ENCODE peak calls at places on chromosome 11, in nine cellular contexts. L, Y, D, M, Z, G, A, T and S are unnamed samples.

GRCh38 chr11:3051435-3052108 is 5.7 kb downstream of the CARS1 start:
- DNase-seq in T (no peak), G (no peak), M (no peak), A (no peak), Z (no peak), D (no peak), Y (no peak), L (no peak), S (no peak)

GRCh38 chr11:2883717-2884423 is 1.7 kb downstream of the CDKN1C start:
- DNase-seq in D (no peak), Y (no peak), M (peak), A (no peak), T (peak), Z (no peak), G (no peak), L (no peak), S (no peak)

GRCh38 chr11:95330332-95330731 is 99.3 kb upstream of the SESN3 start:
- DNase-seq in Y (no peak), T (no peak), L (no peak), Z (no peak), A (no peak), G (no peak), M (no peak), D (no peak), S (no peak)

GRCh38 chr11:5369793-5370192 is 13.8 kb upstream of the OR51M1 start:
- DNase-seq in D (no peak), A (no peak), G (no peak), L (peak), Z (peak), T (peak), M (no peak), Y (peak), S (no peak)

GRCh38 chr11:88508808-88509581 is 171.5 kb upstream of the CTSC start:
- DNase-seq in T (peak), L (no peak), Y (no peak), A (peak), Z (no peak), D (no peak), G (no peak), M (no peak), S (no peak)

GRCh38 chr11:75898871-75899270 is 83.9 kb downstream of the UVRAG start:
- DNase-seq in Z (no peak), D (no peak), M (no peak), L (no peak), A (no peak), Y (no peak), T (no peak), G (no peak), S (no peak)

GRCh38 chr11:70192666-70193410 is 10.3 kb upstream of the FADD start:
- DNase-seq in L (no peak), Z (no peak), Y (no peak), A (no peak), T (no peak), D (no peak), M (peak), G (no peak), S (no peak)

GRCh38 chr11:94735907-94736306 is 32.2 kb upstream of the AMOTL1 start:
- DNase-seq in T (no peak), D (no peak), A (no peak), G (no peak), M (no peak), Z (no peak), Y (no peak), L (no peak), S (no peak)

GRCh38 chr11:111349191-111349695 is 29.8 kb downstream of the POU2AF1 start:
- DNase-seq in M (no peak), T (no peak), Y (no peak), Z (no peak), G (no peak), A (no peak), L (no peak), D (no peak), S (no peak)

DNA sequence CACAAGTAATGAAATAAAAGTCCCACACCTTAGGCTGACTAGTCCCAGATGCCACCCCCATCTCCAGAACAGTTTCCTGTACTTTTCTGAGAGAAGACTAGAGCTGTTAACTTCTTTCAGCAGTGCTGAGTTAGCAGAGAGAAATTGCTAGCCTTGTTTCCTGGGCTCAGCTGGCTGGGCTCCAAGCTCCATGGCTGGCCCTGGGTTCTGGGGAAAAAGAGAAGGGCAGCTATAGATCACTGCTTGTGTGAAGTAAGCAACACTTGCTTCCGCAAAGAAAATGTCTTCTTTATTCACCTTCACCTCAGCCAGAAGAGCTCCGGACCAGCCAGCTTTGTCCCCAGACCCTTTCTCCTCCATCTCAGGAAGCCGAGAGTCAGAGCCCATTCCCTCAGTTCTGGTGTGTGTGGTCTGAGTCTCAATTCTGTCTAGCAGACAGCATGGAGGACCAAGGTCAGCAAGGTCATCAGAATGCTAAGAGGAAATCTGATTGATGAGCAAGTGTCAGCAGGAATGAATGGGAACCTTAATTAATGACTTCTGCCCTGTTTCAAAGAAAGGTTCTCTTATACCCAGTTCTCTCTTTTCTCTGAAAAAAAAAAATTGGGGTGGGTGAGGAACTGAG is 63.4 kb upstream of the FAM181B start:
- DNase-seq in L (no peak), T (no peak), Y (no peak), A (no peak), Z (no peak), M (peak), D (no peak), G (no peak), S (no peak)
- H3K27ac ChIP-seq in L (no peak), T (no peak), Y (no peak), A (no peak), Z (peak), M (no peak), D (no peak), G (no peak), S (no peak)

DNA sequence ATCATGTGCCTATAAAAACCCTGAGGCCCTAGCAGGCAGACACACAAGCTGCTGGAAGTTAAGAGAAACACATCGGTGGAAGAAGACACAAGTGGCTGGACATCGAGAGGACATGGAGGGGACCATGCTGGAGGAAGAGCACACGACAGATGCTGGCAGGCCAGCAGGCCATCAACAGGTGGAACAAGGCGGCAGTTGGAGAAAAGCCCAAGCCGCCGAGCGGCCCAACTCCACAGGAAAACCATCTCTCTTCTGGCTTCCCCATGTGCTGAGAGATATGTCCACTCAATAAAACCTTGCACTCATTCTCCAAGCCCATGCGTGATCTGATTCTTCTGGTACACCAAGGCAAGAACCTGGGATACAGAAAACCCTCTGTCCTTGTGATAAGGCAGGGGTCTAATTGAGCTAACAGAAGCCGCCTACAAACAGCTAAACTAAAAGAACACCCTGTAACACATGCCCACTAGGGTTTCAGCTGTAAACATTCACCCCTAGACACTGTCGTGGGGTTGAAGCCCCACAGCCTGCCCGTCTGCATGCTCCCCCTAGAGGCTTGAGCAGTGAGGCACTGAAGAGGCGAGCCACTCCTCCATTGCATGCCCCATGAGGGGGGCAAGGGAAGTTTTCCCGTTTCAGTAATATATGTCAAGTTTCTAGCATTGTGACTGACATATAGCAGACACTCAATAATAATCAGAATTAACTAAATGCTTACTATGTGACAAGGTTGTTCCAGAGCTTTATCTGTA is 39.0 kb upstream of the MMP20 start:
- DNase-seq in Z (no peak), Y (no peak), A (no peak), G (no peak), T (no peak), D (no peak), L (no peak), M (no peak), S (peak)
- TF ChIP-seq CTCF in Z (no peak), Y (peak), A (peak), G (no peak), T (peak), D (no peak), L (peak), M (no peak), S (peak)

DNA sequence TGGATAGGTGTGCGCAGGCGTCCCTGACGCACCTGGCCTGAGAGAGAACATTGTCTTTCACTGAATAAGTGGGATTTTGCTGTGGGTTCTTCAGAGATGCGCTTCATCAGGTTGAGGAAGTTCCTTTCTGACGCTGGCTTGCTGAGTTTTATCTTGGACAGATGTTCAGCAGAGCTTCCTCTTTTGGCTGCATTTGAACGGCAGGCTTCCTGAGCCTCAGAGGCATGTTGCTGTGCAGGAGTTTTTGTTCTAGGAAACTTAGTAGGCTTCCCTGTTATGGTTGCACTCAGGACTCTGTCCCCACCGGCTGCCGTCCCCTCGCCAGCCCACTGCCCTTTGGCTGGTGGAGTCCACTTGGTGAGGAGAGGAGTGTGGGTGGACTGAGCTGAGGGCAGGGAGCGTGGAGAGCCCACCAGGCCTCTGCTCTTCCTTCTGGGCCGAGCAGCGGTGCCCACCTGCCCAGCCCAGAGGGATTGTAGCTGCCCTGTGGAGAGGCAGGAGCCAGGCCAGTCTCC is 17.2 kb downstream of the FRMD8 start:
- DNase-seq in Z (no peak), G (no peak), M (no peak), D (no peak), Y (no peak), L (no peak), T (no peak), A (no peak), S (peak)
- H3K27ac ChIP-seq in Z (no peak), G (no peak), M (peak), D (peak), Y (no peak), L (no peak), T (no peak), A (no peak), S (peak)

GRCh38 chr11:65891180-65892136 is 985 bp downstream of the CCDC85B start:
- DNase-seq in A (peak), L (no peak), Z (no peak), T (peak), D (peak), M (peak), Y (no peak), G (no peak), S (peak)
- TF ChIP-seq CTCF in A (peak), L (peak), Z (peak), T (peak), D (no peak), M (peak), Y (peak), G (no peak), S (peak)

GRCh38 chr11:68328374-68329091 is 16.1 kb downstream of the LRP5 start:
- DNase-seq in L (no peak), M (peak), T (peak), A (no peak), Z (no peak), G (no peak), D (peak), Y (no peak), S (peak)
- H3K27ac ChIP-seq in L (no peak), M (peak), T (peak), A (peak), Z (peak), G (no peak), D (peak), Y (no peak), S (no peak)

GRCh38 chr11:15073361-15074205 is at the start of gene CALCB:
- DNase-seq in D (no peak), A (peak), G (no peak), Z (peak), Y (peak), T (no peak), L (no peak), M (no peak), S (no peak)

GRCh38 chr11:15071556-15072255 is 1.7 kb upstream of the CALCB start:
- DNase-seq in G (no peak), Z (no peak), L (no peak), D (no peak), T (no peak), M (no peak), A (no peak), Y (no peak), S (no peak)

GRCh38 chr11:15072551-15073143 is 746 bp upstream of the CALCB start:
- DNase-seq in G (no peak), L (no peak), T (no peak), M (no peak), D (no peak), Y (no peak), A (no peak), Z (no peak), S (no peak)

GRCh38 chr11:15075162-15075526 is 1.8 kb downstream of the CALCB start:
- DNase-seq in D (no peak), T (no peak), G (no peak), Y (no peak), L (no peak), Z (no peak), M (no peak), A (no peak), S (no peak)

DNA sequence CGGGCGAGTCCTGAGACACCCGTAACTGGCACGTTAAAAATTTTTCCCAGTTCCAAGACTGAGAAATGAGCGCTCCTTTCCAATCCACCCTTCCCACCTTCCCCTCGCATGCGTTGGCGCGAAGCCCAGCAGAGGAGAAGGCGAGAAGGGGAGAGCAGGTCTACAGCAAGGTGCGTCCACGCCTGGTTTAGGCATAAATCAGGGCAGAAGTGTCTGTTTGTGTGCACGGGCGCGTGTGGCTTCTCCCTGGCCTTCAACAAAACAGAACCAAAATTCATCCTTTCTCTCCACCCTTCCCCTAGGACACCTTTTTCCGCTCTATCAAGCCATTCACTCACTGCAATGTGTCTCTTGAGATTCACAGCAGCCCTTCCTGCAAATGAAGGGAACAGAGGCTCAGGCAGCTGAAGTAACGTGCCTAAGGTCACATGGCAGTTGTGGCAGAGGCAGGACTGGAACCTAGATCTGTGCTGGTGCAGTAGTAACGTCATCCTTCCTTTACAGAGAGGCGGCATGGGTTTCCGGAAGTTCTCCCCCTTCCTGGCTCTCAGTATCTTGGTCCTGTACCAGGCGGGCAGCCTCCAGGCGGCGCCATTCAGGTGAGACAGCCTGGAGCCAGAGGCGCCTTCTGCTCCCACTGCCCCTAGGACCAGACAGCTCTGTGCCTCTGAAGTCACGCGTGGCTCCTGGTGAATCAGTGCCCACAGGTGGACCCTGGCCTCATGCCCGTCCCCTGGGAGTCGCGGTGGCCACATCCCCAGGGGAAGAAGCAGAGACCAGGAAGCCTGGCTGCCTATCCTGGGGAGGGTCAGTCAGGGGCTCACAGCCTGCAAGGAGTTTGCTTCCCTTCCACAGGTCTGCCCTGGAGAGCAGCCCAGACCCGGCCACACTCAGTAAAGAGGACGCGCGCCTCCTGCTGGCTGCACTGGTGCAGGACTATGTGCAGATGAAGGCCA is 1.1 kb downstream of the CALCB start:
- DNase-seq in Z (peak), A (peak), G (peak), Y (peak), D (peak), M (peak), T (peak), L (peak), S (peak)
- TF ChIP-seq CTCF in Z (peak), A (peak), G (peak), Y (peak), D (peak), M (peak), T (peak), L (peak), S (peak)